ENCODE peak calls at places on chromosome X, in five cellular contexts. J is HTR-8/SVneo; A is activated T-helper 1 cell treated with anti-CD3 and anti-CD28 coated beads, Interleukin-2, amount 50 U/mL, for 16 hours; W is non-pigmented ciliary epithelial cell; I is DMS 273 treated with DMSO at 0.1 percent for 48 hours. Z is an unnamed sample.

GRCh38 chrX:130111220-130111934 is 1.1 kb upstream of the ELF4 start:
- DNase-seq in A (no peak), J (no peak), I (no peak), W (no peak), Z (no peak)

GRCh38 chrX:153634832-153635231 is 12.2 kb upstream of the DUSP9 start:
- DNase-seq in J (no peak), W (no peak), I (no peak), A (no peak), Z (no peak)

GRCh38 chrX:65581661-65582339 is 47.2 kb upstream of the LAS1L start:
- DNase-seq in J (peak), I (peak), W (no peak), A (no peak), Z (peak)

GRCh38 chrX:15911729-15912550 is 57.3 kb upstream of the AP1S2 start:
- DNase-seq in J (no peak), A (no peak), W (no peak), I (peak), Z (no peak)

GRCh38 chrX:69032601-69033000 is 132.7 kb downstream of the PJA1 start:
- DNase-seq in A (no peak), W (no peak), I (no peak), J (no peak), Z (no peak)

GRCh38 chrX:46543441-46543840 is 1.8 kb downstream of the ZNF674 start:
- DNase-seq in W (no peak), I (no peak), A (no peak), J (no peak), Z (no peak)

GRCh38 chrX:103376979-103377324 is 614 bp downstream of the BEX3 start:
- DNase-seq in J (no peak), I (no peak), A (no peak), W (no peak), Z (no peak)

GRCh38 chrX:15496809-15497208 is 3.7 kb upstream of the PIR start:
- DNase-seq in W (no peak), A (no peak), I (no peak), J (no peak), Z (no peak)

GRCh38 chrX:21723814-21724213 is 34.1 kb downstream of the SMPX start:
- DNase-seq in I (no peak), W (no peak), J (no peak), A (no peak), Z (no peak)

GRCh38 chrX:112753116-112753515 is 73.4 kb upstream of the LHFPL1 start:
- DNase-seq in I (no peak), A (no peak), J (no peak), W (no peak), Z (no peak)

GRCh38 chrX:108186811-108187210 is 95.2 kb downstream of the ATG4A start:
- DNase-seq in A (no peak), W (peak), I (no peak), J (peak), Z (no peak)

GRCh38 chrX:132603700-132604286 is 115.0 kb upstream of the MBNL3 start:
- DNase-seq in J (no peak), A (no peak), I (no peak), W (no peak), Z (no peak)